ENCODE peak calls at places on chromosomes 7 and 10, in six cellular contexts. U is spleen, D is body of pancreas, I is prostate gland, X is adrenal gland, J is Peyer's patch. W is an unnamed sample. For H3K27me3 and H3K4me1, the result is how much of the 10 kb centered on the place peaks cover.

GRCh38 chr7:43626695-43627094 is 43.8 kb downstream of the STK17A start:
- DNase-seq in I (no peak), J (no peak), D (no peak), U (no peak), X (no peak), W (no peak)

GRCh38 chr7:50533849-50534248 is 31.4 kb downstream of the DDC start:
- DNase-seq in J (peak), I (no peak), U (no peak), D (no peak), X (no peak), W (peak)

GRCh38 chr7:155277385-155277994 is 20.2 kb upstream of the INSIG1 start:
- DNase-seq in U (no peak), D (no peak), X (no peak), J (no peak), I (no peak), W (no peak)

GRCh38 chr7:12490105-12490688 is 80.3 kb upstream of the SCIN start:
- DNase-seq in D (no peak), I (no peak), X (no peak), J (no peak), U (no peak), W (no peak)

GRCh38 chr10:119466076-119466475 is 76.4 kb downstream of the RGS10 start:
- DNase-seq in D (no peak), U (peak), X (no peak), I (no peak), J (no peak), W (no peak)

GRCh38 chr10:130301026-130301892 is 165.1 kb downstream of the GLRX3 start:
- DNase-seq in U (peak), D (peak), J (no peak), I (peak), X (peak), W (no peak)

GRCh38 chr7:72540106-72540611 is 128.0 kb upstream of the CALN1 start:
- DNase-seq in D (no peak), I (no peak), X (no peak), J (no peak), U (no peak), W (no peak)

GRCh38 chr7:34260282-34260681 is 354.9 kb downstream of the BMPER start:
- DNase-seq in D (no peak), X (no peak), U (no peak), J (no peak), I (no peak), W (no peak)

GRCh38 chr7:132508724-132509348 is 67.4 kb downstream of the PLXNA4 start:
- DNase-seq in D (no peak), I (no peak), X (no peak), J (no peak), U (no peak), W (no peak)

GRCh38 chr10:128369101-128369650 is 243.0 kb upstream of the MKI67 start:
- DNase-seq in U (no peak), D (no peak), I (no peak), J (no peak), X (no peak), W (peak)

GRCh38 chr7:97845622-97846203 is 26.5 kb downstream of the ASNS start:
- DNase-seq in U (no peak), I (no peak), J (no peak), X (no peak), D (no peak), W (no peak)

GRCh38 chr10:58531084-58531695 is 18.5 kb downstream of the BICC1 start:
- DNase-seq in U (no peak), J (peak), D (peak), X (peak), I (peak), W (no peak)

GRCh38 chr7:127250312-127251047 is 2.3 kb downstream of the GRM8 start:
- DNase-seq in X (no peak), U (no peak), J (no peak), I (no peak), D (no peak), W (no peak)

GRCh38 chr7:129376778-129377700 is 57.2 kb upstream of the STRIP2 start:
- DNase-seq in I (no peak), D (no peak), J (peak), X (no peak), U (no peak), W (no peak)

GRCh38 chr10:90179696-90180407 is 478.5 kb downstream of the KIF20B start:
- DNase-seq in I (no peak), D (no peak), J (peak), U (no peak), X (no peak), W (no peak)

GRCh38 chr7:67535590-67535989 is 539.0 kb downstream of the TYW1 start:
- DNase-seq in X (no peak), D (no peak), J (no peak), I (no peak), U (no peak), W (no peak)

GRCh38 chr7:151427705-151428392 is 12.1 kb downstream of the CRYGN start:
- DNase-seq in I (no peak), U (no peak), X (no peak), J (no peak), D (no peak), W (no peak)

GRCh38 chr7:140571537-140572122 is 69.0 kb downstream of the DENND2A start:
- DNase-seq in X (no peak), I (no peak), D (no peak), J (no peak), U (no peak), W (no peak)

GRCh38 chr7:66330961-66331360 is 125.8 kb downstream of the TPST1 start:
- DNase-seq in X (peak), I (no peak), U (no peak), D (no peak), J (peak), W (no peak)

GRCh38 chr10:124157286-124157685 is 63.9 kb upstream of the CHST15 start:
- DNase-seq in U (peak), J (peak), D (no peak), X (no peak), I (no peak), W (no peak)

GRCh38 chr10:122286872-122287271 is 15.8 kb downstream of the BTBD16 start:
- DNase-seq in I (no peak), D (no peak), J (no peak), X (no peak), U (no peak), W (no peak)

GRCh38 chr7:8365499-8366110 is 67.8 kb upstream of the NXPH1 start:
- DNase-seq in U (no peak), J (no peak), D (no peak), X (no peak), I (no peak), W (no peak)

GRCh38 chr10:73209705-73210104 is 37.4 kb downstream of the DNAJC9 start:
- DNase-seq in X (no peak), D (no peak), U (no peak), I (no peak), J (no peak), W (no peak)

GRCh38 chr7:85074-85945 is 107.1 kb upstream of the FAM20C start:
- DNase-seq in U (no peak), X (peak), D (no peak), I (no peak), J (peak), W (no peak)

GRCh38 chr10:21496285-21497176 is 29.0 kb downstream of the SKIDA1 start:
- DNase-seq in I (peak), D (peak), U (peak), J (peak), X (peak), W (no peak)

GRCh38 chr10:70558871-70559810 is 43.4 kb downstream of the PRF1 start:
- DNase-seq in J (peak), X (peak), U (peak), D (peak), I (no peak), W (no peak)

GRCh38 chr10:100520811-100521210 is 1.1 kb upstream of the SEC31B start:
- DNase-seq in X (no peak), U (no peak), J (no peak), D (no peak), I (no peak), W (no peak)

GRCh38 chr7:102044984-102045673 is 227.7 kb downstream of the CUX1 start:
- DNase-seq in I (no peak), U (no peak), J (no peak), D (peak), X (peak), W (no peak)

GRCh38 chr7:120442838-120443237 is 169.9 kb downstream of the KCND2 start:
- DNase-seq in U (no peak), J (no peak), D (no peak), I (no peak), X (no peak), W (no peak)

GRCh38 chr10:11538834-11539190 is 72.6 kb downstream of the USP6NL start:
- DNase-seq in J (no peak), X (no peak), D (no peak), I (no peak), U (no peak), W (no peak)

GRCh38 chr10:95360122-95360715 is 69.4 kb upstream of the PDLIM1 start:
- DNase-seq in J (no peak), U (no peak), X (no peak), D (no peak), I (no peak), W (no peak)

GRCh38 chr10:91632671-91633550 is at the start of gene PPP1R3C:
- DNase-seq in U (peak), J (peak), I (peak), X (peak), D (peak), W (peak)
- TF ChIP-seq POLR2A in U (no peak), J (no peak), I (peak), X (peak), D (peak), W (peak)

GRCh38 chr7:27187702-27188665 is 3.0 kb upstream of the HOXA11 start:
- DNase-seq in X (peak), U (no peak), D (peak), J (peak), I (no peak), W (no peak)

GRCh38 chr7:27190284-27190748 is 5.3 kb upstream of the HOXA11 start:
- DNase-seq in U (no peak), J (no peak), X (peak), D (peak), I (peak), W (no peak)

GRCh38 chr7:27188666-27189559 is 3.9 kb upstream of the HOXA11 start:
- DNase-seq in D (peak), U (no peak), X (peak), J (peak), I (peak), W (no peak)

GRCh38 chr7:27191081-27191715 is 6.2 kb upstream of the HOXA11 start:
- DNase-seq in I (peak), J (no peak), U (no peak), D (peak), X (peak), W (no peak)

GRCh38 chr7:27189560-27190283 is 4.7 kb upstream of the HOXA11 start:
- DNase-seq in J (no peak), X (peak), D (peak), U (no peak), I (peak), W (no peak)
- H3K27me3 ChIP-seq in J (under half), X (half or more), D (half or more), U (half or more), I (under half), W (half or more)

GRCh38 chr7:47505317-47506007 is 76.4 kb downstream of the TNS3 start:
- DNase-seq in X (no peak), J (no peak), D (no peak), I (no peak), U (no peak), W (no peak)

GRCh38 chr7:47501406-47501805 is 80.5 kb downstream of the TNS3 start:
- DNase-seq in U (no peak), X (peak), I (no peak), D (no peak), J (no peak), W (no peak)

GRCh38 chr7:47504546-47505316 is 77.2 kb downstream of the TNS3 start:
- DNase-seq in U (no peak), J (no peak), I (no peak), X (no peak), D (no peak), W (no peak)

GRCh38 chr7:47502240-47502877 is 79.6 kb downstream of the TNS3 start:
- DNase-seq in D (no peak), J (peak), X (peak), U (peak), I (no peak), W (no peak)

GRCh38 chr7:47503283-47503682 is 78.6 kb downstream of the TNS3 start:
- DNase-seq in I (no peak), J (no peak), X (peak), D (no peak), U (no peak), W (no peak)
- H3K4me1 ChIP-seq in I (under half), J (under half), X (half or more), D (half or more), U (half or more), W (half or more)

GRCh38 chr7:96709381-96710228 is at the start of gene SEM1:
- DNase-seq in I (peak), U (peak), D (peak), X (peak), J (peak), W (peak)
- TF ChIP-seq POLR2A in I (peak), U (no peak), D (peak), X (peak), J (no peak), W (no peak)